ENCODE peak calls at places on chromosome 18, in six cellular contexts. A, E, N, U, Q and Z are unnamed samples.

GRCh38 chr18:50877545-50878265 is 1.2 kb upstream of the ME2 start:
- DNase-seq in A (no peak), Q (no peak), N (no peak), U (peak; percentile 25), E (no peak), Z (no peak)

GRCh38 chr18:62751341-62751821 is 36.0 kb downstream of the PHLPP1 start:
- DNase-seq in U (no peak), E (no peak), A (no peak), Q (no peak), N (no peak), Z (peak; percentile 57)

GRCh38 chr18:79241755-79242154 is 154.0 kb upstream of the NFATC1 start:
- DNase-seq in N (no peak), A (no peak), Q (no peak), E (no peak), U (no peak), Z (no peak)

GRCh38 chr18:31156831-31157763 is 5.6 kb downstream of the DSC1 start:
- DNase-seq in N (no peak), Q (no peak), A (no peak), U (no peak), E (no peak), Z (no peak)

GRCh38 chr18:6039055-6039454 is 143.7 kb upstream of the TMEM200C start:
- DNase-seq in A (no peak), N (no peak), Q (no peak), E (no peak), U (no peak), Z (no peak)

GRCh38 chr18:9787716-9788115 is 79.6 kb downstream of the RAB31 start:
- DNase-seq in Q (no peak), A (no peak), E (no peak), U (no peak), N (no peak), Z (no peak)

GRCh38 chr18:45012286-45012685 is 331.6 kb downstream of the SETBP1 start:
- DNase-seq in A (no peak), U (no peak), N (no peak), E (no peak), Q (no peak), Z (no peak)

GRCh38 chr18:75124551-75124950 is 84.4 kb downstream of the PTGR3 start:
- DNase-seq in U (no peak), Q (no peak), A (no peak), E (peak; percentile 28), N (no peak), Z (no peak)

GRCh38 chr18:57754577-57755330 is 48.4 kb downstream of the ATP8B1 start:
- DNase-seq in A (no peak), Q (no peak), E (no peak), U (no peak), N (no peak), Z (no peak)

GRCh38 chr18:67483237-67483636 is 33.3 kb downstream of the DSEL start:
- DNase-seq in A (peak; percentile 22), U (no peak), N (no peak), E (no peak), Q (no peak), Z (no peak)

GRCh38 chr18:10368456-10369453 is 85.7 kb upstream of the APCDD1 start:
- DNase-seq in N (no peak), E (no peak), A (no peak), Q (no peak), U (no peak), Z (no peak)

GRCh38 chr18:47248610-47249343 is 2.7 kb downstream of the SKOR2 start:
- DNase-seq in E (no peak), Q (no peak), A (no peak), U (no peak), N (no peak), Z (no peak)

GRCh38 chr18:41642756-41643155 is 312.3 kb upstream of the PIK3C3 start:
- DNase-seq in E (no peak), U (no peak), N (no peak), A (no peak), Q (no peak), Z (no peak)

GRCh38 chr18:42048150-42048549 is 93.1 kb downstream of the PIK3C3 start:
- DNase-seq in E (no peak), A (no peak), U (no peak), Q (no peak), N (no peak), Z (no peak)

GRCh38 chr18:24601624-24602023 is 141.2 kb downstream of the HRH4 start:
- DNase-seq in N (no peak), E (no peak), A (no peak), Q (no peak), U (no peak), Z (no peak)

GRCh38 chr18:21012308-21012707 is 99.3 kb downstream of the ROCK1 start:
- DNase-seq in A (no peak), Q (no peak), U (no peak), N (no peak), E (no peak), Z (no peak)

GRCh38 chr18:36297419-36298112 is at the start of gene FHOD3:
- DNase-seq in E (peak; percentile 58), U (peak; percentile 48), N (peak; percentile 16), Q (peak; percentile 76), A (peak; percentile 68), Z (peak; percentile 90)

GRCh38 chr18:69564602-69565001 is 163.9 kb downstream of the DOK6 start:
- DNase-seq in U (no peak), N (no peak), A (no peak), Q (no peak), E (no peak), Z (no peak)

GRCh38 chr18:39724652-39725051 is 2159.1 kb upstream of the CELF4 start:
- DNase-seq in E (no peak), Q (no peak), U (no peak), N (no peak), A (no peak), Z (no peak)

GRCh38 chr18:32450026-32450681 is 20.5 kb downstream of the GAREM1 start:
- DNase-seq in A (no peak), E (no peak), U (no peak), N (no peak), Q (no peak), Z (no peak)

GRCh38 chr18:68275616-68276015 is 439.3 kb downstream of the TMX3 start:
- DNase-seq in A (no peak), N (no peak), Q (no peak), U (no peak), E (no peak), Z (no peak)

GRCh38 chr18:79948719-79949411 is 2.6 kb downstream of the SLC66A2 start:
- DNase-seq in N (no peak), E (peak; percentile 41), Q (peak; percentile 43), A (peak; percentile 28), U (peak; percentile 7), Z (no peak)

GRCh38 chr18:25737710-25738251 is 352.6 kb downstream of the SS18 start:
- DNase-seq in N (peak; percentile 34), Q (no peak), U (no peak), A (no peak), E (no peak), Z (no peak)

GRCh38 chr18:69559604-69560003 is 158.9 kb downstream of the DOK6 start:
- DNase-seq in A (no peak), E (no peak), N (no peak), U (no peak), Q (no peak), Z (no peak)

GRCh38 chr18:44392933-44393332 is 287.8 kb upstream of the SETBP1 start:
- DNase-seq in Q (no peak), A (no peak), N (no peak), U (no peak), E (no peak), Z (no peak)

GRCh38 chr18:35835366-35835765 is 137.1 kb upstream of the RMP24 start:
- DNase-seq in E (no peak), N (no peak), A (no peak), U (no peak), Q (no peak), Z (no peak)

GRCh38 chr18:2984703-2985261 is 28.2 kb downstream of the LPIN2 start:
- DNase-seq in E (peak; percentile 87), U (peak; percentile 84), N (no peak), A (peak; percentile 75), Q (no peak), Z (no peak)

GRCh38 chr18:13611616-13612110 is 114.7 kb downstream of the FAM210A start:
- DNase-seq in A (no peak), U (no peak), N (no peak), Q (peak; percentile 74), E (peak; percentile 65), Z (peak; percentile 81)
- H3K27me3 ChIP-seq in A (no peaks in the 10 kb centered on the region), U (no peaks in the 10 kb centered on the region), N (no peaks in the 10 kb centered on the region), Q (no peaks in the 10 kb centered on the region), E (no peaks in the 10 kb centered on the region), Z (no peaks in the 10 kb centered on the region)

GRCh38 chr18:64027931-64028695 is 58.2 kb downstream of the SERPINB8 start:
- DNase-seq in N (no peak), E (no peak), Q (no peak), U (no peak), A (no peak), Z (no peak)
- TF ChIP-seq POLR2A in N (no peak), E (no peak), Q (no peak), U (no peak), A (no peak), Z (no peak)

GRCh38 chr18:54905629-54906028 is 53.6 kb downstream of the CCDC68 start:
- DNase-seq in N (no peak), Q (no peak), E (no peak), A (no peak), U (no peak), Z (no peak)

GRCh38 chr18:54900290-54900689 is 59.0 kb downstream of the CCDC68 start:
- DNase-seq in N (no peak), A (no peak), Q (no peak), U (no peak), E (no peak), Z (no peak)

GRCh38 chr18:54909538-54909937 is 49.7 kb downstream of the CCDC68 start:
- DNase-seq in N (no peak), E (no peak), U (no peak), Q (peak; percentile 40), A (no peak), Z (no peak)

GRCh38 chr18:54906636-54907180 is 52.6 kb downstream of the CCDC68 start:
- DNase-seq in N (no peak), U (no peak), Q (no peak), E (no peak), A (no peak), Z (no peak)

GRCh38 chr18:54904521-54904920 is 54.7 kb downstream of the CCDC68 start:
- DNase-seq in U (no peak), E (no peak), A (no peak), Q (no peak), N (no peak), Z (no peak)
- H3K27me3 ChIP-seq in U (no peaks in the 10 kb centered on the region), E (no peaks in the 10 kb centered on the region), A (no peaks in the 10 kb centered on the region), Q (no peaks in the 10 kb centered on the region), N (no peaks in the 10 kb centered on the region), Z (no peaks in the 10 kb centered on the region)

DNA sequence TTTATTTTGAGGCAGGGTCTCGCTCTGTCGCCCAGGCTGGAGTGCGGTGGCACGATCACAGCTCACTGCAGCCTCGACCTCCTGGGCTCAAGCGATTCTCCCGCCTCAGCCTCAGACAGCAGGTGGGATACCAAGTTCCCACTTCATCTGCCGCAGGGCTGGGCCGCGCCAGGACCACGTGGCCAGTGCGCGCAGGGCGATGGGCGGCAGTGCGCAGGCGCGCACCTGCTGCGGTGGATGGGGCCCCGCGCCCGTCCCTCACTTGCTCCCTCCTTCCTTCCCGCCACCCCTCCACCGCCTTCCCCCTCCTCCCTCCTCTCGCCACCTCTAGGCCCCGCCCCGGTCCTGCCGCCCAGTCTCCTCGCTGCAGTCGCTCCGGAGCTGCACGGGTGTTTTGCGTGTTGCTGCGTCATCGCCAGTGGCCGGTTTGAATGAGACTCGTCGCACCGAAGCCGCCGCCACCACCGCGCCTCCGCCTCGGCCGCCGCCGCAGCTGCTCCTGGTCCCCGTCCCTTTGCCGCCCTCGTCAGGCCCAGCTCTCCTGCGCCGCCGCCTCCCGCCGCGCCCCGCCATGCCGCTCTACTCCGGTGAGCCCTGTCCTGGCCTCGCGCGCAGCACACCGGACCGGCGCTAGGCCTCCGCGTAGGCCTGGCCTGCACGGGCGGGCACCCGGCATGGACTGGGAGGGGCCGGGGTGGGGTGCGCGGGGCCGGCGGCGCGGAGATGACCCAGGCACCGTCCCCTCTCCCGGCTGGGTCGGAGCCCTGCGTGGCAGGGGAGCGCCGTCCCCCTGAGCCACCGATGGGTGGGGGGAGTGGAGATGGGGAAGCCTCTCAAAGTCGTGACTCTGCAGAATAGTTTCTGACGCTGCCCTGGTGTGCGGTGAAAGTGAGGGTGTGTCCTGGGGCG is at the start of gene USP14:
- DNase-seq in N (peak; percentile 86), A (peak; percentile 98), Q (peak; percentile 98), U (peak; percentile 98), E (peak; percentile 98), Z (peak; percentile 96)
- TF ChIP-seq POLR2A in N (no peak), A (peak; percentile 72), Q (no peak), U (peak; percentile 66), E (peak; percentile 43), Z (no peak)